ENCODE peak calls at places on chromosomes 1 and 21, in four cellular contexts. Z, H, X and F are unnamed samples.

GRCh38 chr1:31715097-31715872 is 11.5 kb upstream of the COL16A1 start:
- DNase-seq in Z (no peak), H (peak), X (peak), F (peak)

GRCh38 chr1:203593723-203594122 is 32.9 kb upstream of the ATP2B4 start:
- DNase-seq in Z (no peak), H (no peak), X (peak), F (no peak)

GRCh38 chr1:20723159-20723536 is 5.3 kb upstream of the KIF17 start:
- DNase-seq in Z (no peak), H (no peak), X (no peak), F (peak)

GRCh38 chr21:45309069-45309521 is 21.4 kb upstream of the POFUT2 start:
- DNase-seq in Z (no peak), H (peak), X (peak), F (peak)

GRCh38 chr1:33007190-33008050 is 29.3 kb downstream of the AK2 start:
- DNase-seq in Z (no peak), H (peak), X (peak), F (peak)

GRCh38 chr1:26440259-26440658 is 8.1 kb downstream of the DHDDS start:
- DNase-seq in Z (no peak), H (no peak), X (no peak), F (no peak)

GRCh38 chr1:3019007-3019515 is 2.2 kb upstream of the ACTRT2 start:
- DNase-seq in Z (no peak), H (no peak), X (no peak), F (no peak)

GRCh38 chr1:235950318-235950717 is 83.6 kb upstream of the LYST start:
- DNase-seq in Z (no peak), H (no peak), X (no peak), F (no peak)

GRCh38 chr1:43796111-43796581 is 88.8 kb downstream of the ST3GAL3 start:
- DNase-seq in Z (no peak), H (peak), X (no peak), F (peak)

GRCh38 chr1:48246727-48247126 is 24.2 kb downstream of the SLC5A9 start:
- DNase-seq in Z (no peak), H (no peak), X (no peak), F (no peak)

GRCh38 chr1:78601068-78601467 is 19.2 kb upstream of the IFI44L start:
- DNase-seq in Z (no peak), H (no peak), X (no peak), F (no peak)

GRCh38 chr1:192476802-192477298 is 98.7 kb upstream of the RGS1 start:
- DNase-seq in Z (no peak), H (peak), X (no peak), F (peak)

GRCh38 chr1:53326598-53327182 is 1.2 kb downstream of the LRP8 start:
- DNase-seq in Z (no peak), H (no peak), X (peak), F (no peak)

GRCh38 chr1:85134583-85135455 is 66.0 kb downstream of the SYDE2 start:
- DNase-seq in Z (no peak), H (peak), X (no peak), F (peak)

GRCh38 chr1:244236721-244237120 is 185.6 kb downstream of the ZBTB18 start:
- DNase-seq in Z (no peak), H (no peak), X (no peak), F (no peak)

GRCh38 chr1:211918665-211919414 is 88.3 kb upstream of the LPGAT1 start:
- DNase-seq in Z (no peak), H (no peak), X (no peak), F (no peak)

GRCh38 chr1:119341372-119341947 is 27.1 kb upstream of the HAO2 start:
- DNase-seq in Z (no peak), H (no peak), X (no peak), F (no peak)

GRCh38 chr1:3987669-3988235 is 87.7 kb upstream of the C1orf174 start:
- DNase-seq in Z (no peak), H (no peak), X (no peak), F (no peak)

GRCh38 chr1:53826367-53826766 is 11.7 kb downstream of the NDC1 start:
- DNase-seq in Z (no peak), H (peak), X (peak), F (peak)

GRCh38 chr1:168470821-168471473 is 72.8 kb downstream of the XCL2 start:
- DNase-seq in Z (no peak), H (peak), X (no peak), F (peak)

GRCh38 chr1:66533804-66534745 is at the start of gene SGIP1:
- DNase-seq in Z (no peak), H (peak), X (peak), F (peak)

GRCh38 chr1:155069551-155070391 is 6.2 kb downstream of the EFNA4 start:
- DNase-seq in Z (no peak), H (no peak), X (peak), F (no peak)

GRCh38 chr1:155070721-155071556 is 7.4 kb downstream of the EFNA4 start:
- DNase-seq in Z (no peak), H (peak), X (peak), F (peak)

GRCh38 chr1:155068599-155068998 is 5.1 kb downstream of the EFNA4 start:
- DNase-seq in Z (no peak), H (no peak), X (no peak), F (no peak)

GRCh38 chr1:155071701-155072100 is 6.9 kb upstream of the EFNA3 start:
- DNase-seq in Z (no peak), H (no peak), X (peak), F (no peak)

GRCh38 chr1:155070392-155070700 is 6.8 kb downstream of the EFNA4 start:
- DNase-seq in Z (no peak), H (no peak), X (peak), F (no peak)
- H3K4me3 ChIP-seq in Z (peak), H (peak), X (peak), F (peak)

GRCh38 chr1:6357243-6357929 is 36.2 kb downstream of the ACOT7 start:
- DNase-seq in Z (no peak), H (no peak), X (peak), F (no peak)
- TF ChIP-seq CTCF in Z (no peak), H (no peak), X (peak), F (peak)

GRCh38 chr1:228541725-228542124 is 54.5 kb downstream of the RNF187 start:
- DNase-seq in Z (no peak), H (no peak), X (no peak), F (no peak)
- H3K4me3 ChIP-seq in Z (no peak), H (no peak), X (no peak), F (no peak)

DNA sequence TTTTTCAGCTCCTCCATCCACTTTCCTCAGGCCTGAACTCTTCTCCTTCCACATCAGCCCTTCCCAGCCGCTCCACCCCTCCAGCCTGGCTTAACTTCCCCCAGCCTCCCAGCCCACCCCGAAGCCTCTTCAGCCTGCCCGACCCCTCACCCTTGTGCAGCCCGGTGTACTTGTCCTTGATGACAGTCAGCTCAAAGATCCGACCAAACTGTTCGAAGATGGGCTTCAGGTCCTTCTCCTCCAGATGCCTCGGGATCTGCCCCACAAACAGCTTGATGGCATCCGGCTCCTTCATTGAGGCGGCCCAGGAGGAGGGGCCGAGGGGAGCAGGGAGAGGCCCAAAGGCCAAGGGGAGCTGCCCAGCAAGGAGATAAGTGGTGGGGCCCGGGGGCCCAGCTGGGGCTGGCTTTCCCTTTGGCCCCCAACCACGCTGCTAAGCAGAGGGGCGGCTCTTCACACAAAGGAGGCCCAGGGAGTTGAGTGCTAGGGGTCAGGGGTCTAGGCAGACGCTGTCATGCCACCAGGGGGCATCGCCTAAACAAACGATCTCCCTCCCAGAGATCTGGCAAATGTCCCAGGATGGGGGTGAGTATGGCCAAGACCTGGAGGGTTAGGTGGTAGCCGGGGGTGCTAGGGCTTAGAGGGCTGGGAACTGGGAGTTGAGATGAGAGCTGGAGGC is 738 bp downstream of the CELF3 start:
- DNase-seq in Z (no peak), H (no peak), X (peak), F (no peak)
- TF ChIP-seq CTCF in Z (no peak), H (no peak), X (peak), F (peak)

DNA sequence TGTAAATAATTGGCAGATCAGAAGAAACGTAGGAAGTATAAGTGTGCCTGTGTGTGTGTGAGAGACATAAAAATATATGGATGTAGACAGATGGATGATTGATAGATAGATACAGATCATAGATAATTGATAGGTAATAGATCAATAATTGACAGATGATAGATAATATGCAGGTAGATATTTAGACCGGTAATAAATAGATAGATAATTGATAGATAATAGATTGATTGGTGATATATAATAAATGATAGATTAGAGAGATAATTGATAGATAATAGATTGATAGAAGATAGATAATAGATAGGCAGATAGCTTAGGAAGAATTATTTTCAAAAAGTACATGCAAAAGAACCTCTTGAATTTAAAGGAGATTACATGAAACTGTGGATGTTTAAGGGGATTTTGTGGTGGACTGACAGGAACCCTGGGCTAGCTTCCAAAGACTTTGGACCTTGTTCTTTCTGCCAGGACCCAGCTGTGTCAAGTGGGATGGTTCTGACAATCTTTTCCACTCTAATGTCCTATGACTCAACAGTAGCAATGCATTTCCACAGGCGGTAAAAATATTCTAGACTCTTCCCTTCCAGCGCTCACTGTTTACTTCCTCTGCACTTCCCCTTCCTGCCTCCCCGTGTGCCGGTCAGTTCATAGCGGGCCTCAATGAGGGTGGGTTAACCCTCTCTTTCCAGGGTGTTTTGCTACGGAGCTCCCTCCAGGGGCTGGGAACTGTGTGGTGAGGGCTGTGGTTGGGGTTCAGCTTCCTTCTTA is 39.4 kb downstream of the KCNJ15 start:
- DNase-seq in Z (no peak), H (no peak), X (peak), F (peak)
- H3K4me3 ChIP-seq in Z (no peak), H (no peak), X (no peak), F (no peak)

DNA sequence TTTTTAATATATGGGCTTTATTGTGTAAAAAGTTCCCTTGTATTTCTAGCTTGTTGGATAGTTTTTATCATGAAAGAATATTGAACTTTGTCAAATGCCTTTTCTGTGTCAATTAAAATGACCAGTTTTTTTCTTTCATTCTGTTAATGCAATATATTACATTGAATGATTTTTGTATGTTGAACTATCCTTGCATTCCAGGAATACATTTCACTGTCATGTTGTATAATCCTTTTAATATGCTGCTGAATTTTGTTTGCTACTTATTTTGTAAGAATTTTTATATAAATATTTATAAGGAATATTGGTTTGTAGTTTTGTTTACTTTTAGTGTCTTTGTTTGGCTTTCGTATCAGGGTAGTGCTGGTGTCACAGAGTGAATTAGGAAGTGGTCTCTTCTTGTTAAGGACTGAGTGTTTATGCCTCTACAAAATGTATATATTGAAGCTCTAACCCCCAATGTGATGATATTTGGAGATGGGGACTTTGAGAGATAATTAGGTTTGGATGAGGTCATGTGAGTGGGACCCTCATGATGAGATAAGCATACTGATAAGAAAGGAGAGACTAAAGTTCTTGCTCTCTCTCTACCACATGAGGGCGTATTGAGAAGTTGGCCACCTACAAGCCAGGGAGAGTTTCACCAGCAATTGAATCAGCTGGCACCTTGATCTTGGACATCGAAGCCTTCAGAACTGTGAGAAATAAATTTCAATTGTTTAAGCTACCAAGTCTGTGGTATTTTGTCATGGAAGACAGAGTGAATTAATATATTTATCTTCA is 12.0 kb upstream of the SLAMF6 start:
- DNase-seq in Z (no peak), H (no peak), X (peak), F (no peak)
- TF ChIP-seq CTCF in Z (no peak), H (no peak), X (peak), F (no peak)

GRCh38 chr1:205666372-205667166 is 13.7 kb downstream of the SLC45A3 start:
- DNase-seq in Z (no peak), H (no peak), X (no peak), F (no peak)

GRCh38 chr1:205663286-205663994 is 16.9 kb downstream of the SLC45A3 start:
- DNase-seq in Z (no peak), H (no peak), X (no peak), F (no peak)

GRCh38 chr1:205665216-205665757 is 15.0 kb downstream of the SLC45A3 start:
- DNase-seq in Z (no peak), H (no peak), X (no peak), F (no peak)

GRCh38 chr1:205662791-205663190 is 17.5 kb downstream of the SLC45A3 start:
- DNase-seq in Z (no peak), H (no peak), X (no peak), F (no peak)

DNA sequence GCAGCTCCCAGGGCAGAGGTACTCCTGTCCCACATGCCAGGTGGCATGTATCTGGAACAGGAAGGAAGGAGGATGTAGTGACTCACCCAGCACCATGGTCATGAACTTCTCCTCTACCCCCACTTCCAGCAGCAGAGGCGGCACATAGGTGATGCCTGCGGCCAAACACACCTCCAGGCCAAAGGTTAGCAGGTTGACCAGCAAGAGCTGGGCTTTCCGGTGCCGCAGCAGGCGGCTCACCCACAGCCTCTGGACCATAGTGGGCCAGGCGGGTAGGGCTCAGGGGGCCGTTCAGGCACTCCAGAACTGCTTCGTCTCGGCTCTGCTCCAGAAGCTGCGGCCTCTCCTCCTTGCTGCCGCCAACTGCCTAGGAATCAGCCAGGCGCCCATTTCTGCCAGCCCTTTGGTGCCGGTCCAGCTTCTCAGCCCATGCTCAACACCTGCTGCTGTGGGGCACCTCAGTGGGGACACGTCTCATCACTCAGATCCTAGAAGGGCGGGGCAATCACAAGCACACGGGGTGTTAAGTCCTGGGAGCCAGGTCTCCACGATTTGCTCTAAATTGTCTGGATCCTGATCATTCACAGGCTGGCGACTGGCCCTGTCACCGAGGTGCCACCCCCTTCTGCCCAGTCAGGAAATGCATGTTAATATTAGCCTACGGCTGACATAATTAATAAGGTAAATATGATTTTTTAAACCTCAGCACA is 15.8 kb downstream of the SLC45A3 start:
- DNase-seq in Z (no peak), H (no peak), X (no peak), F (no peak)
- H3K4me3 ChIP-seq in Z (no peak), H (no peak), X (no peak), F (no peak)

DNA sequence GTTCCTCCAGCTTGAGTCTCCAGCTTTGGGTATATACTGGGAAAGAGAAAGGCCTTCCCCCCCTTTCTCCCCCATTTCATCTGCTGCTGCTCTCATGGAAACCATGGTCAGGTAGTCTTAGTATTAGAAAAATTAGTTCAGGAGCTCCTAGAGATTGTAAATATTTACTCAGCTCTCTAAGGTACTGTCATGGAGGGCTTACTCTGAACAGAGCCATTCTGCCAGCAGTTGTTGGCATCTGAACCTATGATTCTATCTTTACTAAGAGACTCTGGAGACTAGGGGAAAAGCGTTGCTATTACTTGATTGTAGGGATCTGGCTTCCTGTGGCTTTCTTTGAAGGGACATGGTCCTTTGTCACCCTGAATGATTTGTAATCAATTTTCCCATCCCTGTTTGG is 6.1 kb downstream of the INTS3 start:
- DNase-seq in Z (no peak), H (no peak), X (no peak), F (no peak)
- TF ChIP-seq CTCF in Z (no peak), H (no peak), X (no peak), F (no peak)

GRCh38 chr1:151196292-151196800 is 2.0 kb upstream of the PIP5K1A start:
- DNase-seq in Z (no peak), H (peak), X (peak), F (peak)
- H3K4me3 ChIP-seq in Z (peak), H (no peak), X (no peak), F (peak)